ENCODE peak calls at places on chromosome 13, in eight cellular contexts. R is breast epithelium, M is stomach, G is HCT116, P is transverse colon, J is esophagus muscularis mucosa, E is upper lobe of left lung, K is vagina. C is an unnamed sample. For H3K4me1, the result is how much of the 10 kb centered on the place peaks cover.

GRCh38 chr13:47932953-47933687 is 68.0 kb downstream of the SUCLA2 start:
- DNase-seq in J (no peak), E (no peak), K (no peak), R (no peak), M (no peak), P (no peak), G (no peak), C (no peak)

GRCh38 chr13:52845334-52845761 is 3.1 kb downstream of the PCDH8 start:
- DNase-seq in K (no peak), M (no peak), J (no peak), P (no peak), G (no peak), E (no peak), R (no peak), C (no peak)

GRCh38 chr13:33524086-33524485 is 238.5 kb upstream of the STARD13 start:
- DNase-seq in P (no peak), J (no peak), M (no peak), G (no peak), R (no peak), K (no peak), E (no peak), C (no peak)

GRCh38 chr13:76667551-76667950 is 218.7 kb downstream of the KCTD12 start:
- DNase-seq in E (no peak), G (no peak), R (no peak), K (no peak), M (no peak), P (no peak), J (no peak), C (no peak)

GRCh38 chr13:41224113-41225110 is 30.0 kb upstream of the KBTBD7 start:
- DNase-seq in G (no peak), M (no peak), P (no peak), K (no peak), E (no peak), J (no peak), R (no peak), C (no peak)

GRCh38 chr13:51311957-51312520 is 27.5 kb upstream of the SERPINE3 start:
- DNase-seq in G (no peak), R (no peak), P (no peak), K (no peak), E (no peak), M (no peak), J (no peak), C (no peak)

GRCh38 chr13:24159921-24160324 is 597 bp upstream of the SPATA13 start:
- DNase-seq in M (no peak), G (no peak), J (no peak), R (no peak), K (no peak), P (no peak), E (peak), C (peak)

GRCh38 chr13:76939215-76939614 is 9.1 kb upstream of the ACOD1 start:
- DNase-seq in R (no peak), G (no peak), K (no peak), E (no peak), M (no peak), P (no peak), J (no peak), C (no peak)

GRCh38 chr13:64052526-64052925 is 2636.9 kb upstream of the PCDH20 start:
- DNase-seq in K (no peak), G (no peak), J (no peak), P (no peak), E (no peak), M (no peak), R (no peak), C (no peak)

GRCh38 chr13:99063178-99063577 is 85.3 kb upstream of the DOCK9 start:
- DNase-seq in M (no peak), E (no peak), P (no peak), K (no peak), G (no peak), J (no peak), R (no peak), C (no peak)

GRCh38 chr13:35876601-35877000 is 254.6 kb downstream of the DCLK1 start:
- DNase-seq in G (no peak), M (no peak), R (no peak), K (no peak), J (peak), P (no peak), E (no peak), C (no peak)

DNA sequence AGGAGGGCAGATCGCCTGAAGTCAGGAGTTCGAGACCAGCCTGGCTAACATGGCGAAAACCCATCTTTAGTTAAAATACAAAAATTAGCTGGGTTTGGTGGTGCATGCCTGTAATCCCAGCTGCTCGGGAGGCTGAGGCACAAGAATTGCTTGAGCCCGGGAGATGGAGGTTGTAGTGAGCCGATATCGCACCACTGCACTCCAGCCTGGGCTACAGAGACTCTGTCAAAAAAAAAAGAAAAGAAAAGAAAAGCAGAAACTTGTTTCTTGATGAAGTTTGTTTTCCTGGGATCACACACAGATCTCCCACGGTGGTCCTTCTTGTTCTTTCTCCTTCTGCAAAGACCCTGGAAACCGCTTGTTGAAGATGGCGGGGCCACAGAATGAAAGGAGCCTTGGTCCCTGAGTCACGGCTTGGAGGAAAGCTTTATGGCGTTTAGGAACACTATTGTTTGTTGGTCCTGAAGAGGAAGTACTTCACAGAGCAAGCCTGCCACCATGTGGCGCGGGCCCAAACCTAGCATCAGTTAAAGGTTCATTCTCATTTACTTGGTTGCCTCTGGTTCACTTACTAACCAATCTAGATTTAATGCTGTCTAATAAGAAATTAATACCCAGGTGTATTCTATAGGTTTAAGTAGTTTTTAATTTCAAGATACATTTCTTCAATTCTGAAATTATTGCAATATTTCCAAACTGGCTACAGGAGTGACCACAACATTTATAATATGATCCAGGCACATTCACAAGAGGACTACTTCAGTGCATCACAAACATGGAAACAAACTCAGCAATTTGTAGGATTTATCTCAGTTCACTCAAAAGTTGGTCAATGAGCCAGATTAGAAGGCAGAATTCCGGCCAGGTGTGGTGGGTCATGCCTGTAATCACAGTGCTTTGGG is 21.3 kb upstream of the ARL11 start:
- DNase-seq in J (peak), G (peak), P (peak), R (peak), E (peak), K (no peak), M (peak), C (peak)
- TF ChIP-seq POLR2A in J (no peak), G (no peak), P (no peak), R (no peak), E (no peak), K (no peak), M (no peak), C (no peak)

DNA sequence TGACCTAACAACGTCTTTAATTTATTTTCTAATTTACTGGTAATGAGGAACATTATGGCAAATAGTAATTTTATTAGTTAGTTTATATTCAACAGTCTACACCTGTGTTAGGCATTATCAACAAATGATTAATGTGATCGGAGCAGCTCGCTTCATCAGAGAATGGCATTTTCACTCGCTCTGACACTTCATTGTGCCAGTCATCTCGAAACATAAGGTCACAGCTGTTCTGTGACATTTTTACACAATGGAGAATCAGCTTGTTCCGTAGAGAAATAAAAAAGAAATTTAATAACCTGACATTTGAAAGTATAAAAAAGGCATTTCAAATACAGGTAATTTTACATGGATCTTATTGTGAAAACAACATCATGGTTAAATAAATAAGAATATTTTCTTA is 858.4 kb downstream of the SLITRK6 start:
- DNase-seq in M (no peak), K (no peak), E (no peak), R (no peak), P (no peak), G (no peak), J (no peak), C (no peak)
- TF ChIP-seq POLR2AphosphoS5 in M (no peak), K (no peak), E (no peak), R (no peak), P (no peak), G (no peak), J (no peak), C (no peak)

GRCh38 chr13:110298221-110298565 is 8.8 kb downstream of the COL4A1 start:
- DNase-seq in J (no peak), K (no peak), M (no peak), P (no peak), R (no peak), E (no peak), G (no peak), C (no peak)
- H3K4me1 ChIP-seq in J (half or more), K (half or more), M (under half), P (under half), R (under half), E (half or more), G (under half), C (under half)

GRCh38 chr13:113208424-113209335 is at the start of gene PCID2:
- DNase-seq in K (no peak), G (peak), M (peak), P (peak), R (peak), E (peak), J (peak), C (peak)
- TF ChIP-seq POLR2A in K (no peak), G (peak), M (peak), P (peak), R (peak), E (peak), J (peak), C (peak)

GRCh38 chr13:56736966-56737365 is 403.8 kb upstream of the PRR20A start:
- DNase-seq in M (no peak), R (no peak), E (no peak), K (no peak), P (no peak), G (no peak), J (no peak), C (no peak)

DNA sequence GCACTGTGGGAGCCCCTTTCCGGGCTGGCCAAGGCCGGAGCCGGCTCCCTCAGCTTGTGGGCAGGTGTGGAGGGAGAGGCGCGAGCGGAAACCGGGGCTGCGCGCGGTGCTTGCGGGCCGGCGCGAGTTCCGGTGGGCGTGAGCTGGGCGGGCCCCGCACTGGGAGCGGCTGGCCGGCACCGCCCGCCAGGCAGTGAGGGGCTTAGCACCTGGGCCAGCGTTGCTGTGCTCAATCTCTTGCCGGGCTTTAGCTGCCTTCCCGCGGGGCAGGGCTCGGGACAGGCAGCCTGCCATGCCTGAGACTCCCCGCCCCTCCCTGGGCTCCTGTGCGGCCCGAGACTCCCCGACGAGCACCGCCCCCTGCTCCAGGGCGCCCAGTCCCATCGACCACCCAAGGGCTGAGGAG is 405.2 kb upstream of the PRR20A start:
- DNase-seq in E (peak), R (no peak), J (no peak), M (no peak), K (no peak), G (no peak), P (no peak), C (peak)
- TF ChIP-seq POLR2AphosphoS5 in E (no peak), R (no peak), J (no peak), M (no peak), K (no peak), G (no peak), P (no peak), C (no peak)

C was measured in spleen.